ENCODE peak calls at places on chromosomes 5 and 9, in seven cellular contexts. P is heart right ventricle, W is epithelial cell of esophagus, E is astrocyte, O is HFFc6, V is GM12865, A is neural crest cell. C is an unnamed sample.

GRCh38 chr5:60633336-60633735 is 66.6 kb downstream of the DEPDC1B start:
- DNase-seq in P (no peak), W (peak), E (peak), O (peak), V (no peak), A (no peak), C (no peak)

GRCh38 chr5:177233206-177233605 is 70.3 kb downstream of the RAB24 start:
- DNase-seq in P (no peak), W (peak), E (no peak), O (peak), V (no peak), A (no peak), C (no peak)

GRCh38 chr9:72048850-72049249 is 11.6 kb downstream of the C9orf57 start:
- DNase-seq in P (no peak), W (no peak), E (peak), O (no peak), V (no peak), A (no peak), C (no peak)

GRCh38 chr9:127537792-127538191 is 74.3 kb upstream of the STXBP1 start:
- DNase-seq in P (no peak), W (peak), E (no peak), O (no peak), V (no peak), A (no peak), C (no peak)

GRCh38 chr9:120863833-120864232 is 13.2 kb downstream of the PHF19 start:
- DNase-seq in P (no peak), W (no peak), E (no peak), O (no peak), V (no peak), A (no peak), C (no peak)

GRCh38 chr9:72006481-72006880 is 53.9 kb downstream of the C9orf57 start:
- DNase-seq in P (no peak), W (no peak), E (peak), O (peak), V (no peak), A (no peak), C (no peak)

GRCh38 chr5:65021527-65022226 is 252.9 kb downstream of the CWC27 start:
- DNase-seq in P (no peak), W (no peak), E (no peak), O (no peak), V (peak), A (no peak), C (no peak)

GRCh38 chr5:149161026-149161687 is 19.9 kb downstream of the ABLIM3 start:
- DNase-seq in P (no peak), W (no peak), E (no peak), O (no peak), V (no peak), A (no peak), C (no peak)

GRCh38 chr9:133981958-133982681 is 10.0 kb downstream of the VAV2 start:
- DNase-seq in P (no peak), W (no peak), E (no peak), O (no peak), V (no peak), A (no peak), C (no peak)

DNA sequence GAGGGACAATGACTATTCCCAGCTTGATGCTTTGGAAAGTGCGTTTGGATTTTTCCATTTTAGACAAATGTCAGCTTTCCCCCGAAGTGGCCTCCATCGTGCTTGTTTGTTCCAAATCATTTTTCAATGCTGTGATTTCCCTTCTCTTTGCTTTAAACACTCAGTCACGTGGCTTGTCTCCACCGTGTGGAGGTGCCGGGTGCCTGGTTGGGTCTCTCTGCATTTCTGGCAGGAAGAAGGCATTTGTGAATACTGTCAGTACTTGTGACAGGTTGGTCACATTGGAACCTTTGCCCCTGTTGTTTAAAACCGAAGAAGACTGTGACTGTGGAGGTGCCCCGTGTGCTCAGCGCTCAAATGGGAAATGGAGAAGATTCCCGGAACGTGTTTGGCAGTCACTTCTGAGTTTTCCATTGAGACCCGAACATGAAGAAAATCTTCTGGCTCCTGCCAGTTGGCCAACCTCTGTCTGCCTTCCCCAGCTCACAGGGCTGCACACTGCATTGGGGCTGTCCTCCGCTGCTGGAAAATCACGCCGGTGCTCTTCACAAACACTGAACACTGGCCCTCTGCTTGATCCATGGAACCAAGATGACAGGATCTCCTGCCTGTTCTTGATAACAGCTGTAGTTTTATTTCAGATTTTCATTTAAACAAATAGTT is 74.6 kb downstream of the LMNB1 start:
- DNase-seq in P (no peak), W (no peak), E (no peak), O (no peak), V (no peak), A (no peak), C (no peak)
- TF ChIP-seq CTCF in P (no peak), W (no peak), E (no peak), O (no peak), V (no peak), A (no peak), C (no peak)

GRCh38 chr9:131505012-131505411 is 2.3 kb downstream of the POMT1 start:
- DNase-seq in P (no peak), W (no peak), E (no peak), O (no peak), V (no peak), A (no peak), C (no peak)

GRCh38 chr9:131500377-131500776 is 2.3 kb upstream of the POMT1 start:
- DNase-seq in P (no peak), W (peak), E (no peak), O (no peak), V (no peak), A (no peak), C (no peak)

GRCh38 chr9:131500939-131501541 is 1.7 kb upstream of the POMT1 start:
- DNase-seq in P (no peak), W (peak), E (peak), O (peak), V (no peak), A (no peak), C (no peak)

GRCh38 chr9:131503626-131504465 is 1.1 kb downstream of the POMT1 start:
- DNase-seq in P (no peak), W (peak), E (no peak), O (peak), V (peak), A (no peak), C (no peak)

DNA sequence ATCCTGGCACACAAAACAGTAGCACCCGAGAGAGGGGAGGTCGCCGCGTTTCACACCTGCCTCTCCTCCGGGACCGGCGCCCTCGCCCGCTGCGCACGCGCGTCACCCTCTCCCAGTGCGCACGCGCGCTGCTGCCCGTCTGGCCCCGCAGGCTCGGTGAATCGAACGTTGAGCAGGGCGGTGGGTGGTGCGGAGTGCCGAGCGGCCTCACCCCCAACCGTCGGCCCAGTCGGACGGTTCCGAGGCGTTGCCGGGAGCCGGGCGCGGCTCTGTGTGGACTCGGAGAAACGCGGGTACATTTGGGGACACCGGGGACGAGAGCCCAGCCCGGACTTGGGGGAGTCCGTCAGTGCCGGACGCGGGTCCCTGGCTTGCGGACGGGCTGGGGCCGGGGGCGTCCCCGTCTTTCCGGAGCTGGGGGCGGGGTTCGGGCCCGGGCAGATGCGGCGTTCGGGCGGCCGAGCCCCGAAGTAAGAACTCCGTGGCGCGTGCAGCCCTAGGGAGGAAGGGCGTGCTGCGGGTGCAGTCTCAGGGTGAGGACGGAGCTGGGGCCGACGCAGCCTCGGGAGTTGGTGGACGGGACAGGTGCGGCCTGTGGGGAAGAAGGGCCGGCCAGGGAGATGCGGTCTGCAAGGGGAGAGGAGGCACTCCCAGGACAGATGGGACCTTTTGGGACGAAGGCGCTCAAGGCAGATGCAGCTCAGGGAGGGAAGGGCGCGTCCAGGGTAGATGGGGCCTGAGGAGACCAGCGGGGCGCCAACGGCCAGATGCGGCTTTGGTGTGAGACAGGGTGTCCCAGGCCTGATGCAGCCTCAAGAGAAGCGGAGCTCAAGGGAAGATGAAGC is at the start of gene POMT1:
- DNase-seq in P (peak), W (peak), E (peak), O (peak), V (peak), A (peak), C (peak)
- TF ChIP-seq CTCF in P (no peak), W (no peak), E (no peak), O (no peak), V (no peak), A (no peak), C (no peak)

GRCh38 chr5:54969856-54970828 is 15.3 kb downstream of the ESM1 start:
- DNase-seq in P (peak), W (no peak), E (peak), O (no peak), V (no peak), A (no peak), C (no peak)
- TF ChIP-seq CTCF in P (no peak), W (no peak), E (peak), O (peak), V (no peak), A (no peak), C (no peak)

GRCh38 chr5:77241444-77241843 is 31.0 kb downstream of the PDE8B start:
- DNase-seq in P (no peak), W (no peak), E (no peak), O (no peak), V (no peak), A (no peak), C (no peak)
- TF ChIP-seq CTCF in P (no peak), W (no peak), E (no peak), O (no peak), V (no peak), A (no peak), C (no peak)

GRCh38 chr5:179986328-179986727 is 78.6 kb upstream of the TBC1D9B start:
- DNase-seq in P (no peak), W (peak), E (no peak), O (no peak), V (no peak), A (no peak), C (no peak)
- TF ChIP-seq CTCF in P (peak), W (no peak), E (no peak), O (no peak), V (no peak), A (no peak), C (no peak)

GRCh38 chr5:162221884-162222283 is 154.3 kb downstream of the GABRG2 start:
- DNase-seq in P (no peak), W (no peak), E (no peak), O (no peak), V (peak), A (no peak), C (no peak)

GRCh38 chr5:162230348-162230747 is 162.8 kb downstream of the GABRG2 start:
- DNase-seq in P (no peak), W (no peak), E (no peak), O (no peak), V (peak), A (no peak), C (no peak)

GRCh38 chr5:162231522-162231921 is 163.9 kb downstream of the GABRG2 start:
- DNase-seq in P (no peak), W (peak), E (no peak), O (no peak), V (no peak), A (no peak), C (no peak)

DNA sequence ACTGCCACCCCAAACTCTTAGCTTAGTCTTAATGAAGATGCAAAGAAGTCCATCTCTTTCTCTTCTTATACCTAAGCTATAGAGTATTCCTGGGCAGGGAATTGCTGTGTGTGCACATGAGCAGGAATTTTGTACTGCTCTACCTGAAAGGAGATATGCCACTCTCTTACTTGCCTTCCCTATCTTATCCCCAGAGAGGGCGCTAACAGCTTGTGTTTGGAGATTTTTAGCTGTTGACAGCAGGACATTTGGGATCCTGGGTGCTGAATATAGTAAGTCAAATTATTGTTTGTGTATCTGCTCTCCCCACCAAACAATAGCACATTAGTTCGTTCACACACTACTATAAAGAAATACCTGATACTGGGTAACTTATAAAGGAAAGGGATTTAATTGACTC is 159.5 kb downstream of the GABRG2 start:
- DNase-seq in P (no peak), W (no peak), E (no peak), O (no peak), V (no peak), A (no peak), C (no peak)
- TF ChIP-seq CTCF in P (no peak), W (no peak), E (no peak), O (no peak), V (no peak), A (no peak), C (no peak)

DNA sequence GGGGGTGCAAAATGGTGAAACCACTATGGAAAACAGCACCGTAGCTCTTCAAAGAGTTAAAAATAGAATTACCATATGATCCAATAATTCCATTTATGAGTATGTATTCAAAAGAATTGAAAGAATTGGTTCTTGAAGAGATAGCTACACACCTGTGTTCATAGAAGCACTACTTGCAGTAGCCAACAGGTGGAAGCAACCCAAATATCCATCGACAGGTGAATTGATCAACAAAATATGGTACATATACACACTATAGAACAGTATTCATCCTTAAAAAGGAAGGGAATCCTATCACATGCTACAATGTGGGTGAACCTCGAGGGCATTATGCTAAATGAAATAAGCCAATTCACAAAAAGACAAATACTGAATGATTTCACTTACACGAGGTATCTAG is 85.7 kb upstream of the VCAN start:
- DNase-seq in P (no peak), W (no peak), E (no peak), O (no peak), V (no peak), A (no peak), C (no peak)
- TF ChIP-seq CTCF in P (no peak), W (peak), E (no peak), O (peak), V (no peak), A (peak), C (no peak)

DNA sequence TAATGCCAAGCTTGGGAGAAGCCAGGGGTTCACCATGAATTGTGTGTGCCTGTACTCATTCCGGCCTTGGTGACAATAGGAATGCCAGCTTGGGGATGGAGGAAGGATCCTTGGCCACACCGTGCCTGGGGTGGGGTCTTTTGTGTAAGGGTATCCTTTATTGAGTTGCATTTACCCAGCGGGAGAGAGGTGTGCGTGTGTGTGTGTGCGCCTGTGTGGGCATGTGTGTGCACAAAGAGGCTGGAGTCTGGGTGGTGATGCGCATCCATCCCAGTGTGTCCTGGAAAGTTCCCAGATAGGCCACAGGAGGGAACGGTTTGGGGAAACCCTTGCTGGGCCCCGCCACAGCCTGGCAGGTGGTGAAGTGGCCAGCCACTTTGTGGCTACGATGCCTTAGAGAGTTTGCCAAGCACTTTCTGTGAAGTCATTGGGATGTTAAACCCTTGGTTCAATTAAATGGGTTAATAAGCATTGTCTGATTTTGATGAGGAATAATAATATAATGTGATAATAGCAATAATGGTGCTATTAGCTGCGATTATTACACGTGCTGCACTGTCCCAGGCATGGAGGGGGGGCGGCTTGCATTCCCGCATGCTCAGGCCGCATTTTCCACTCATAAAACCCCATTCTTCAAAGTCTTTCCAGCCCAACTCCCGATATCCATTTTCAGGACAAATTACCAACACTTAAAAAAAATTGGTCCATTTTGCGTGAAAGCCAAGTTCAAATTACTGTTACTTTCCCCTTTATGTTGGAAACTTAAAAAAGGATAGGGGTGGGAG is 13.7 kb downstream of the PITX1 start:
- DNase-seq in P (no peak), W (no peak), E (no peak), O (no peak), V (no peak), A (no peak), C (peak)
- TF ChIP-seq CTCF in P (no peak), W (no peak), E (no peak), O (no peak), V (no peak), A (no peak), C (no peak)

GRCh38 chr9:19232830-19233194 is 2.3 kb downstream of the DENND4C start:
- DNase-seq in P (no peak), W (no peak), E (peak), O (peak), V (peak), A (no peak), C (no peak)
- TF ChIP-seq CTCF in P (no peak), W (no peak), E (no peak), O (no peak), V (no peak), A (no peak), C (no peak)

GRCh38 chr9:37386988-37387387 is 35.5 kb upstream of the GRHPR start:
- DNase-seq in P (no peak), W (no peak), E (no peak), O (no peak), V (no peak), A (no peak), C (no peak)

GRCh38 chr9:37395229-37395628 is 27.3 kb upstream of the GRHPR start:
- DNase-seq in P (no peak), W (no peak), E (no peak), O (no peak), V (no peak), A (no peak), C (no peak)

GRCh38 chr9:37392272-37392671 is 30.2 kb upstream of the GRHPR start:
- DNase-seq in P (no peak), W (no peak), E (no peak), O (no peak), V (no peak), A (no peak), C (no peak)

GRCh38 chr9:37395663-37396062 is 26.8 kb upstream of the GRHPR start:
- DNase-seq in P (no peak), W (no peak), E (no peak), O (no peak), V (no peak), A (no peak), C (no peak)

DNA sequence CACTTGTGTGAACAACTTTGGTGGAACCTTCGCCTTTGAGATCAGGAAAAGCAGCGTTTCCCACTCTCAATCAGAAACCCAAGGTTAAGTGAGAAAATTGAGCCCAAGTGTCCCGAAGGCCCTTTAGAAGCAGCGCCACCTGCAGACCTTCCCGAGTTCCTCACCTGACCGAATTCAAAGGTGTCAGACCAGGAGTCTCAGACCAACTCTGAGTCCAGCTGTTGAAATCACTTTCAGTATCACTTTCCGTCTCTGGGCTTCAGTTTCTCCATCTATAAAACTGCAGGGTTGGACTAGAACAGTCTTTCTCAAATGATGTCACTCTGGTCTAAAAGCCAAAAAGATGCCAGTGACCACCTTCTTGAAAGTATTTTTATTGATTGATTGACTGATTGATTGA is 31.7 kb upstream of the GRHPR start:
- DNase-seq in P (no peak), W (peak), E (no peak), O (no peak), V (peak), A (no peak), C (no peak)
- TF ChIP-seq CTCF in P (no peak), W (peak), E (peak), O (peak), V (peak), A (peak), C (no peak)

C was measured in mesothelial cell of epicardium.